ENCODE peak calls at places on chromosomes 4 and X, in seven cellular contexts. X is tibial artery; J is GM06990; H is CD4-positive, CD25-positive, alpha-beta regulatory T cell; P is fibroblast of lung; L is stimulated activated CD8-positive, alpha-beta memory T cell treated with anti-CD3 and anti-CD28 coated beads, Interleukin-12 subunit alpha, Interleukin-12 subunit beta, amount 100 ng/mL, for 1 hour; Y is NCI-H1092 treated with DMSO at 0.1 percent for 48 hours. V is an unnamed sample.

GRCh38 chr4:42398448-42399355 is 1.4 kb downstream of the SHISA3 start:
- DNase-seq in X (no peak), J (no peak), H (no peak), P (no peak), L (no peak), Y (peak), V (no peak)

GRCh38 chrX:123324628-123325027 is 140.6 kb downstream of the GRIA3 start:
- DNase-seq in X (no peak), J (peak), H (no peak), P (no peak), L (no peak), Y (no peak), V (no peak)

GRCh38 chrX:46461653-46462191 is 83.5 kb downstream of the ZNF674 start:
- DNase-seq in X (no peak), J (peak), H (no peak), P (no peak), L (no peak), Y (no peak), V (no peak)

GRCh38 chr4:19224820-19225219 is 1026.9 kb upstream of the SLIT2 start:
- DNase-seq in X (no peak), J (no peak), H (no peak), P (peak), L (no peak), Y (peak), V (no peak)

GRCh38 chr4:181685911-181686310 is 557.3 kb upstream of the TENM3 start:
- DNase-seq in X (no peak), J (no peak), H (no peak), P (peak), L (no peak), Y (no peak), V (peak)

GRCh38 chr4:172688536-172688935 is 480.1 kb upstream of the GALNT7 start:
- DNase-seq in X (no peak), J (no peak), H (no peak), P (no peak), L (no peak), Y (no peak), V (no peak)

GRCh38 chr4:172683016-172683415 is 485.6 kb upstream of the GALNT7 start:
- DNase-seq in X (no peak), J (no peak), H (no peak), P (no peak), L (no peak), Y (no peak), V (peak)

GRCh38 chrX:39903937-39904336 is 193.8 kb downstream of the BCOR start:
- DNase-seq in X (no peak), J (no peak), H (no peak), P (no peak), L (no peak), Y (no peak), V (peak)

GRCh38 chr4:1572521-1572920 is 111.6 kb downstream of the FAM53A start:
- DNase-seq in X (no peak), J (no peak), H (no peak), P (no peak), L (no peak), Y (no peak), V (no peak)

GRCh38 chrX:51332188-51332942 is at the start of gene NUDT10:
- DNase-seq in X (no peak), J (peak), H (no peak), P (peak), L (no peak), Y (peak), V (no peak)

GRCh38 chr4:153131478-153132069 is 72.7 kb upstream of the TRIM2 start:
- DNase-seq in X (no peak), J (no peak), H (no peak), P (peak), L (no peak), Y (no peak), V (no peak)

GRCh38 chr4:26459054-26459755 is 31.1 kb downstream of the CCKAR start:
- DNase-seq in X (no peak), J (peak), H (no peak), P (peak), L (no peak), Y (peak), V (peak)

GRCh38 chr4:128358231-128358902 is 70.8 kb upstream of the PGRMC2 start:
- DNase-seq in X (no peak), J (no peak), H (no peak), P (peak), L (no peak), Y (no peak), V (peak)

GRCh38 chrX:9362529-9362928 is 102.3 kb upstream of the TBL1X start:
- DNase-seq in X (no peak), J (no peak), H (no peak), P (no peak), L (no peak), Y (no peak), V (no peak)

GRCh38 chr4:163448541-163449203 is 24.9 kb downstream of the TKTL2 start:
- DNase-seq in X (no peak), J (no peak), H (no peak), P (peak), L (no peak), Y (no peak), V (no peak)

GRCh38 chrX:151393514-151393913 is 3.5 kb upstream of the VMA21 start:
- DNase-seq in X (no peak), J (no peak), H (peak), P (no peak), L (peak), Y (no peak), V (no peak)

GRCh38 chr4:182799515-182800215 is 117.5 kb downstream of the DCTD start:
- DNase-seq in X (no peak), J (no peak), H (no peak), P (no peak), L (no peak), Y (no peak), V (no peak)

GRCh38 chr4:16581117-16581516 is 317.3 kb downstream of the LDB2 start:
- DNase-seq in X (no peak), J (no peak), H (no peak), P (no peak), L (no peak), Y (no peak), V (no peak)

GRCh38 chrX:70088281-70088680 is 26.0 kb downstream of the OTUD6A start:
- DNase-seq in X (no peak), J (no peak), H (no peak), P (peak), L (no peak), Y (no peak), V (no peak)

GRCh38 chr4:164997941-164998340 is 20.5 kb upstream of the TRIM61 start:
- DNase-seq in X (no peak), J (no peak), H (no peak), P (no peak), L (no peak), Y (peak), V (no peak)

GRCh38 chrX:46704767-46705386 is 54.0 kb downstream of the SLC9A7 start:
- DNase-seq in X (no peak), J (peak), H (no peak), P (no peak), L (no peak), Y (no peak), V (no peak)

GRCh38 chrX:102650903-102651241 is 411 bp upstream of the GPRASP1 start:
- DNase-seq in X (no peak), J (no peak), H (no peak), P (no peak), L (no peak), Y (peak), V (no peak)

GRCh38 chr4:149709640-149710039 is 106.0 kb downstream of the IQCM start:
- DNase-seq in X (no peak), J (no peak), H (no peak), P (no peak), L (no peak), Y (no peak), V (no peak)

GRCh38 chr4:21986312-21986711 is 37.7 kb upstream of the KCNIP4 start:
- DNase-seq in X (no peak), J (no peak), H (no peak), P (no peak), L (no peak), Y (no peak), V (peak)

GRCh38 chr4:121597346-121597934 is 99.3 kb downstream of the ANXA5 start:
- DNase-seq in X (no peak), J (peak), H (no peak), P (no peak), L (no peak), Y (no peak), V (peak)

GRCh38 chrX:132491191-132491590 is 2.4 kb upstream of the MBNL3 start:
- DNase-seq in X (no peak), J (no peak), H (peak), P (no peak), L (no peak), Y (peak), V (no peak)

V was measured in stromal cell of bone marrow.